ENCODE peak calls at places on chromosomes 4 and X, in six cellular contexts. One of them, this sample, is unnamed.

GRCh38 chr4:14184265-14184664 is 556.7 kb upstream of the BOD1L1 start:
- DNase-seq in testis: peak; percentile 38
- DNase-seq in A549: no peak
- DNase-seq in AG04450: no peak
- DNase-seq in adrenal gland: peak; percentile 16
- DNase-seq in esophagus squamous epithelium: no peak
- DNase-seq in this sample: no peak

GRCh38 chr4:24745172-24745895 is 50.0 kb upstream of the SOD3 start:
- DNase-seq in testis: no peak
- DNase-seq in A549: no peak
- DNase-seq in AG04450: no peak
- DNase-seq in adrenal gland: no peak
- DNase-seq in esophagus squamous epithelium: no peak
- DNase-seq in this sample: no peak

GRCh38 chrX:106726485-106727437 is at the start of gene RNF128:
- DNase-seq in testis: peak; percentile 41
- DNase-seq in A549: peak; percentile 7
- DNase-seq in AG04450: no peak
- DNase-seq in adrenal gland: peak; percentile 74
- DNase-seq in esophagus squamous epithelium: no peak
- DNase-seq in this sample: no peak

GRCh38 chr4:87153078-87153477 is 67.3 kb downstream of the KLHL8 start:
- DNase-seq in testis: no peak
- DNase-seq in A549: no peak
- DNase-seq in AG04450: no peak
- DNase-seq in adrenal gland: no peak
- DNase-seq in esophagus squamous epithelium: no peak
- DNase-seq in this sample: peak; percentile 15

GRCh38 chrX:68827256-68827655 is 1.6 kb upstream of the EFNB1 start:
- DNase-seq in testis: no peak
- DNase-seq in A549: no peak
- DNase-seq in AG04450: no peak
- DNase-seq in adrenal gland: no peak
- DNase-seq in esophagus squamous epithelium: no peak
- DNase-seq in this sample: no peak

GRCh38 chr4:98284640-98285046 is 23.5 kb downstream of the RAP1GDS1 start:
- DNase-seq in testis: no peak
- DNase-seq in A549: peak; percentile 0
- DNase-seq in AG04450: no peak
- DNase-seq in adrenal gland: no peak
- DNase-seq in esophagus squamous epithelium: no peak
- DNase-seq in this sample: no peak

GRCh38 chrX:24168807-24169206 is 19.3 kb downstream of the ZFX start:
- DNase-seq in testis: no peak
- DNase-seq in A549: no peak
- DNase-seq in AG04450: no peak
- DNase-seq in adrenal gland: no peak
- DNase-seq in esophagus squamous epithelium: no peak
- DNase-seq in this sample: no peak

GRCh38 chr4:82613111-82613510 is 51.3 kb upstream of the TMEM150C start:
- DNase-seq in testis: no peak
- DNase-seq in A549: no peak
- DNase-seq in AG04450: no peak
- DNase-seq in adrenal gland: no peak
- DNase-seq in esophagus squamous epithelium: no peak
- DNase-seq in this sample: no peak

GRCh38 chr4:76977731-76978350 is 28.3 kb downstream of the SEPTIN11 start:
- DNase-seq in testis: no peak
- DNase-seq in A549: no peak
- DNase-seq in AG04450: peak; percentile 50
- DNase-seq in adrenal gland: no peak
- DNase-seq in esophagus squamous epithelium: no peak
- DNase-seq in this sample: no peak

GRCh38 chrX:111262086-111262485 is 8.2 kb downstream of the CAPN6 start:
- DNase-seq in testis: no peak
- DNase-seq in A549: no peak
- DNase-seq in AG04450: no peak
- DNase-seq in adrenal gland: no peak
- DNase-seq in esophagus squamous epithelium: no peak
- DNase-seq in this sample: no peak

GRCh38 chr4:54678826-54679225 is 21.1 kb downstream of the KIT start:
- DNase-seq in testis: no peak
- DNase-seq in A549: no peak
- DNase-seq in AG04450: no peak
- DNase-seq in adrenal gland: no peak
- DNase-seq in esophagus squamous epithelium: no peak
- DNase-seq in this sample: no peak

GRCh38 chrX:1521459-1521956 is 15.5 kb downstream of the P2RY8 start:
- DNase-seq in testis: no peak
- DNase-seq in A549: peak; percentile 35
- DNase-seq in AG04450: no peak
- DNase-seq in adrenal gland: no peak
- DNase-seq in esophagus squamous epithelium: peak; percentile 44
- DNase-seq in this sample: no peak

GRCh38 chr4:54484361-54484760 is 173.4 kb upstream of the KIT start:
- DNase-seq in testis: no peak
- DNase-seq in A549: no peak
- DNase-seq in AG04450: no peak
- DNase-seq in adrenal gland: no peak
- DNase-seq in esophagus squamous epithelium: no peak
- DNase-seq in this sample: no peak

GRCh38 chr4:124459196-124459921 is 253.2 kb downstream of the ANKRD50 start:
- DNase-seq in testis: no peak
- DNase-seq in A549: no peak
- DNase-seq in AG04450: no peak
- DNase-seq in adrenal gland: no peak
- DNase-seq in esophagus squamous epithelium: no peak
- DNase-seq in this sample: no peak

GRCh38 chr4:102787096-102787867 is 26.5 kb upstream of the MANBA start:
- DNase-seq in testis: no peak
- DNase-seq in A549: peak; percentile 16
- DNase-seq in AG04450: no peak
- DNase-seq in adrenal gland: no peak
- DNase-seq in esophagus squamous epithelium: no peak
- DNase-seq in this sample: no peak

GRCh38 chrX:23667239-23668177 is at the start of gene PRDX4:
- DNase-seq in testis: peak; percentile 88
- DNase-seq in A549: peak; percentile 94
- DNase-seq in AG04450: peak; percentile 59
- DNase-seq in adrenal gland: peak; percentile 92
- DNase-seq in esophagus squamous epithelium: peak; percentile 30
- DNase-seq in this sample: peak; percentile 91

GRCh38 chr4:52823478-52824092 is 38.5 kb upstream of the RASL11B start:
- DNase-seq in testis: no peak
- DNase-seq in A549: no peak
- DNase-seq in AG04450: no peak
- DNase-seq in adrenal gland: no peak
- DNase-seq in esophagus squamous epithelium: no peak
- DNase-seq in this sample: no peak

GRCh38 chrX:56978172-56978571 is 17.2 kb downstream of the SPIN3 start:
- DNase-seq in testis: peak; percentile 14
- DNase-seq in A549: peak; percentile 46
- DNase-seq in AG04450: no peak
- DNase-seq in adrenal gland: peak; percentile 26
- DNase-seq in esophagus squamous epithelium: no peak
- DNase-seq in this sample: peak; percentile 15

GRCh38 chr4:74189331-74190043 is 31.6 kb downstream of the MTHFD2L start:
- DNase-seq in testis: no peak
- DNase-seq in A549: peak; percentile 69
- DNase-seq in AG04450: peak; percentile 15
- DNase-seq in adrenal gland: no peak
- DNase-seq in esophagus squamous epithelium: no peak
- DNase-seq in this sample: peak; percentile 22

GRCh38 chr4:21888195-21888976 is 60.2 kb downstream of the KCNIP4 start:
- DNase-seq in testis: no peak
- DNase-seq in A549: peak; percentile 4
- DNase-seq in AG04450: peak; percentile 55
- DNase-seq in adrenal gland: no peak
- DNase-seq in esophagus squamous epithelium: no peak
- DNase-seq in this sample: no peak

GRCh38 chrX:102650903-102651241 is 411 bp upstream of the GPRASP1 start:
- DNase-seq in testis: no peak
- DNase-seq in A549: no peak
- DNase-seq in AG04450: no peak
- DNase-seq in adrenal gland: no peak
- DNase-seq in esophagus squamous epithelium: no peak
- DNase-seq in this sample: no peak

GRCh38 chrX:115549008-115549407 is 12.0 kb upstream of the PLS3 start:
- DNase-seq in testis: no peak
- DNase-seq in A549: no peak
- DNase-seq in AG04450: no peak
- DNase-seq in adrenal gland: no peak
- DNase-seq in esophagus squamous epithelium: no peak
- DNase-seq in this sample: no peak
- H3K4me3 ChIP-seq in testis: no peak overlapping the region
- H3K4me3 ChIP-seq in A549: no peak overlapping the region
- H3K4me3 ChIP-seq in AG04450: no peak overlapping the region
- H3K4me3 ChIP-seq in adrenal gland: no peak overlapping the region
- H3K4me3 ChIP-seq in esophagus squamous epithelium: no peak overlapping the region
- H3K4me3 ChIP-seq in this sample: no peak overlapping the region

DNA sequence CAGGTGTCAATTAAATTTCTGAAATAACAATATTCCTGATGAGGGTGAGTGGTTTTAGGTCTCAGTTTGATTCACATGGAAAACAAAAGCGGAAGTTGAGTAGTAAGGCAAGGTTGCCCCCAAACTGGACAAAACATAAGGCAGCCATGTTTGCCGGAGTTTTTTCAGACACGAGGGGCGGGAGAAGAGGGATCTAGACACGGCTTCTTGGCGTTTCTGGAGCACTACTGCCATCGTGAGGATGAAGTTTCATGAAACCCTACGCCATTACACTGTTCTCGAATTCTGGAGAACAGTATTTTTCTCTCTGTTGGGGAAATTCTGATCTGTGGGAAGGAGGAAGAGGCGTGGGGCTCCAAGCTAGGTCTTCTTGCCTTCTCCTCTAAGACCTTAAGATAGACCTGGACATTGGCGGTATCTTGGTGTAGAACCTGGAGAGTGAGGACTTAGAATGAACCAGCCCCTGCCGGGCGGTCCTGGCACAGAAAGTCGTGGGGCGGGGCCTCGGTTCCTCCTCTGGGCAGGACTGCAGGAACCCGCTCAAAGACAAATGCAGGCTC is 160.3 kb downstream of the OR13H1 start:
- DNase-seq in testis: peak; percentile 19
- DNase-seq in A549: peak; percentile 92
- DNase-seq in AG04450: no peak
- DNase-seq in adrenal gland: peak; percentile 92
- DNase-seq in esophagus squamous epithelium: peak; percentile 13
- DNase-seq in this sample: no peak
- TF ChIP-seq CTCF in testis: no peak
- TF ChIP-seq CTCF in A549: peak; percentile 68
- TF ChIP-seq CTCF in AG04450: no peak
- TF ChIP-seq CTCF in adrenal gland: peak; percentile 16
- TF ChIP-seq CTCF in esophagus squamous epithelium: peak; percentile 40
- TF ChIP-seq CTCF in this sample: no peak

DNA sequence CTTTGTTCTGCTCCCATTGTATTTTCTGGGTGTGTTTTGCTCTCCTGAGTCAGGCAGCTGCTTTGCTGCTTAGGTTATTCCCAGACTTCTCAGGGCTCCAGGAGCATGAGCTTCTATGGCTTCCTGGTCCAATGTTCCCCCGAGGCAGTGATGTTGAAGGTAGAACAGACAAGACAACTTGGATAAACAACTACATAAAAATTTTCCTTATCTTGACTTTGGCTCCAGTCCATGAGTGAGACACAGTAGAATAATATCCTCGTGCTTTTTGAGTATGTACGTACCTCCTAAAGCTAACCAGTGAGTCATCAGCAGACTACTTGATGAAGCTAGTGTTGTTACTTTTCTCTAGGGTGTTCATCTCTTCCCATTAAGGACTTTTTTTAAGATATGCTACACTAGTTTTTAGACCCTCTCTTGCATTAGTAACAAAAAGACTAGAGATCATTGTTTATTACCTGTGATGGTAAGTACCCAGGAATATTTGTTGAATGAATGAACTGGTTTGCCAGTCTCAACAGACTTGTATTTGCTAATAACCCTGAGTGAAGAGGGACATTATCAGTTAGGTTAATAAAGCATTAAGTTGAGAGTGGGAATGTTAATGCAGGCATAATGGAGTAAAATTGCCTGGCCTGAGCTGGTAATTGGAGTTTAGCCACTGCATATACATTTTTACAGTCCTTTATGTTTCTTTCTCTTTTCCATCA is 131.9 kb downstream of the FHIP1A start:
- DNase-seq in testis: no peak
- DNase-seq in A549: peak; percentile 86
- DNase-seq in AG04450: peak; percentile 57
- DNase-seq in adrenal gland: no peak
- DNase-seq in esophagus squamous epithelium: no peak
- DNase-seq in this sample: peak; percentile 87
- H3K4me3 ChIP-seq in testis: no peak overlapping the region
- H3K4me3 ChIP-seq in A549: no peak overlapping the region
- H3K4me3 ChIP-seq in AG04450: no peak overlapping the region
- H3K4me3 ChIP-seq in adrenal gland: no peak overlapping the region
- H3K4me3 ChIP-seq in esophagus squamous epithelium: no peak overlapping the region
- H3K4me3 ChIP-seq in this sample: peak overlapping the region; percentile 26

DNA sequence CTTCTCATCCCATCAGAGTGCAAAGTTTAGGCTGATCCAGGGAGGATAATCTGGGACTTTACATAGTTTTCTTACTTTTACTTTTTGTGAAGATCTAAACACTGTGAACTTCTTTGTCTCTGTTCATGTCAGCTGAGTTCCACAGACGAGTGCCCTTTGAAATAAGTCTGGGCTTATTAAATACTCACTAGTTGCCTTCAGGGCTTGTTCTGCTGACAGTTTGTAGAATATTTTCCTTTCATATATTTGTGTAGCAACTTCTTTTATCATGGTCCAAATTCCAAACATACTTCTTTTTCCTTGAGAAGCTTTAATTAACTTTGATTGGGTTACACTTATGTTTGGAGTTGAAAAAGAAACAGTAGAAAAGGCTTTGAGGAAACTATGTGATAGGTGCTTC is 109.6 kb downstream of the SH2D1A start:
- DNase-seq in testis: no peak
- DNase-seq in A549: no peak
- DNase-seq in AG04450: no peak
- DNase-seq in adrenal gland: no peak
- DNase-seq in esophagus squamous epithelium: no peak
- DNase-seq in this sample: no peak
- TF ChIP-seq CTCF in testis: no peak
- TF ChIP-seq CTCF in A549: no peak
- TF ChIP-seq CTCF in AG04450: no peak
- TF ChIP-seq CTCF in adrenal gland: no peak
- TF ChIP-seq CTCF in esophagus squamous epithelium: no peak
- TF ChIP-seq CTCF in this sample: no peak

GRCh38 chr4:26323807-26324206 is 3.0 kb downstream of the RBPJ start:
- DNase-seq in testis: no peak
- DNase-seq in A549: no peak
- DNase-seq in AG04450: no peak
- DNase-seq in adrenal gland: no peak
- DNase-seq in esophagus squamous epithelium: no peak
- DNase-seq in this sample: no peak
- H3K4me3 ChIP-seq in testis: no peak overlapping the region
- H3K4me3 ChIP-seq in A549: no peak overlapping the region
- H3K4me3 ChIP-seq in AG04450: peak overlapping the region; percentile 98
- H3K4me3 ChIP-seq in adrenal gland: no peak overlapping the region
- H3K4me3 ChIP-seq in esophagus squamous epithelium: no peak overlapping the region
- H3K4me3 ChIP-seq in this sample: no peak overlapping the region

This sample was measured in BE2C.